ENCODE peak calls at places on chromosomes 5 and 9, in six cellular contexts. A is colonic mucosa, S is testis, L is A673, N is left ventricle myocardium inferior, C is right lobe of liver. Y is an unnamed sample.

GRCh38 chr5:150567031-150567680 is 59.2 kb downstream of the NDST1 start:
- DNase-seq in A (no peak), N (no peak), C (no peak), S (no peak), L (no peak), Y (no peak)

GRCh38 chr9:109012009-109012875 is 1.1 kb downstream of the CTNNAL1 start:
- DNase-seq in N (peak), A (peak), L (peak), S (peak), C (peak), Y (peak)

GRCh38 chr5:87231037-87231808 is 36.5 kb upstream of the RASA1 start:
- DNase-seq in A (no peak), L (no peak), N (no peak), S (peak), C (no peak), Y (no peak)

GRCh38 chr5:132455614-132456115 is 34.9 kb downstream of the IRF1 start:
- DNase-seq in C (no peak), N (no peak), A (no peak), L (no peak), S (no peak), Y (no peak)

GRCh38 chr9:16341176-16341575 is 529.3 kb downstream of the BNC2 start:
- DNase-seq in A (no peak), C (no peak), N (no peak), L (no peak), S (no peak), Y (no peak)

GRCh38 chr5:142719836-142720330 is 34.0 kb upstream of the FGF1 start:
- DNase-seq in C (no peak), N (no peak), A (no peak), S (no peak), L (no peak), Y (no peak)

GRCh38 chr9:31790720-31791119 is 593.7 kb upstream of the ACO1 start:
- DNase-seq in C (no peak), L (no peak), N (no peak), S (no peak), A (no peak), Y (no peak)

GRCh38 chr5:80579050-80579449 is 9.0 kb upstream of the ANKRD34B start:
- DNase-seq in C (no peak), L (no peak), S (no peak), N (no peak), A (no peak), Y (no peak)

GRCh38 chr9:92962846-92963245 is 15.5 kb downstream of the FGD3 start:
- DNase-seq in C (no peak), N (no peak), L (no peak), A (no peak), S (no peak), Y (no peak)

GRCh38 chr5:18052569-18052968 is 418.3 kb downstream of the TAF11L14 start:
- DNase-seq in A (no peak), C (no peak), L (no peak), S (no peak), N (no peak), Y (no peak)

GRCh38 chr9:37919166-37919955 is 15.4 kb upstream of the SLC25A51 start:
- DNase-seq in L (no peak), S (no peak), C (peak), A (no peak), N (no peak), Y (no peak)

GRCh38 chr5:135488727-135489465 is 36.7 kb upstream of the TIFAB start:
- DNase-seq in L (peak), S (no peak), N (no peak), A (no peak), C (no peak), Y (no peak)

GRCh38 chr5:67015577-67016290 is 180.9 kb downstream of the CD180 start:
- DNase-seq in A (no peak), C (no peak), L (no peak), N (no peak), S (no peak), Y (no peak)

GRCh38 chr5:81247441-81247972 is 14.4 kb downstream of the CKMT2 start:
- DNase-seq in A (no peak), L (peak), S (no peak), N (no peak), C (no peak), Y (no peak)

GRCh38 chr5:53116597-53116996 is 7.0 kb upstream of the MOCS2 start:
- DNase-seq in S (no peak), N (no peak), C (no peak), L (no peak), A (no peak), Y (no peak)

GRCh38 chr9:93062364-93062763 is 3.9 kb downstream of the SUSD3 start:
- DNase-seq in N (no peak), A (no peak), S (no peak), C (no peak), L (no peak), Y (no peak)

GRCh38 chr9:117403848-117404247 is 11.0 kb downstream of the ASTN2 start:
- DNase-seq in C (no peak), S (no peak), N (no peak), L (no peak), A (no peak), Y (no peak)

GRCh38 chr5:95835682-95836405 is 13.3 kb upstream of the GLRX start:
- DNase-seq in C (no peak), S (no peak), L (no peak), A (no peak), N (no peak), Y (no peak)

GRCh38 chr5:119009131-119009530 is 20.8 kb upstream of the DTWD2 start:
- DNase-seq in L (no peak), S (no peak), A (no peak), C (no peak), N (no peak), Y (no peak)

GRCh38 chr9:72932669-72933068 is 20.2 kb downstream of the ALDH1A1 start:
- DNase-seq in A (no peak), L (no peak), S (no peak), N (no peak), C (no peak), Y (no peak)

GRCh38 chr5:74538206-74538661 is 102.3 kb downstream of the ENC1 start:
- DNase-seq in N (peak), S (peak), C (peak), A (peak), L (no peak), Y (peak)

GRCh38 chr9:34310205-34310604 is 18.9 kb downstream of the KIF24 start:
- DNase-seq in C (no peak), N (no peak), S (no peak), L (no peak), A (no peak), Y (no peak)

GRCh38 chr5:72273547-72273946 is 46.5 kb downstream of the MRPS27 start:
- DNase-seq in S (no peak), C (no peak), L (no peak), N (no peak), A (no peak), Y (no peak)

GRCh38 chr5:149728303-149728702 is 1.8 kb upstream of the PPARGC1B start:
- DNase-seq in A (peak), C (no peak), S (no peak), L (no peak), N (no peak), Y (no peak)

GRCh38 chr9:120210301-120210700 is 369.7 kb downstream of the CDK5RAP2 start:
- DNase-seq in S (no peak), C (no peak), L (no peak), N (no peak), A (no peak), Y (no peak)
- H3K27ac ChIP-seq in S (no peak), C (no peak), L (no peak), N (no peak), A (no peak), Y (no peak)

GRCh38 chr5:42522783-42523182 is 99.5 kb downstream of the GHR start:
- DNase-seq in L (no peak), N (no peak), A (no peak), S (no peak), C (no peak), Y (no peak)
- H3K4me3 ChIP-seq in L (no peak), N (no peak), A (no peak), S (no peak), C (no peak), Y (no peak)

GRCh38 chr5:27682600-27682999 is 644.2 kb upstream of the CDH9 start:
- DNase-seq in S (peak), C (no peak), N (no peak), A (no peak), L (peak), Y (no peak)
- TF ChIP-seq CTCF in S (no peak), C (no peak), N (no peak), A (no peak), L (peak), Y (no peak)

GRCh38 chr9:95103385-95104087 is 214.0 kb downstream of the FANCC start:
- DNase-seq in C (no peak), L (no peak), S (no peak), N (peak), A (no peak), Y (no peak)
- H3K27ac ChIP-seq in C (no peak), L (no peak), S (no peak), N (peak), A (no peak), Y (no peak)

GRCh38 chr5:177434942-177435738 is 8.7 kb downstream of the GRK6 start:
- DNase-seq in A (no peak), S (no peak), N (no peak), C (no peak), L (no peak), Y (no peak)

GRCh38 chr5:177432905-177433657 is 6.6 kb downstream of the GRK6 start:
- DNase-seq in L (no peak), N (no peak), C (no peak), A (no peak), S (no peak), Y (no peak)

GRCh38 chr5:177432143-177432904 is 5.8 kb downstream of the GRK6 start:
- DNase-seq in L (no peak), C (no peak), N (peak), S (no peak), A (no peak), Y (no peak)

GRCh38 chr5:177434437-177434836 is 8.0 kb downstream of the GRK6 start:
- DNase-seq in S (no peak), L (no peak), N (no peak), A (no peak), C (no peak), Y (no peak)

DNA sequence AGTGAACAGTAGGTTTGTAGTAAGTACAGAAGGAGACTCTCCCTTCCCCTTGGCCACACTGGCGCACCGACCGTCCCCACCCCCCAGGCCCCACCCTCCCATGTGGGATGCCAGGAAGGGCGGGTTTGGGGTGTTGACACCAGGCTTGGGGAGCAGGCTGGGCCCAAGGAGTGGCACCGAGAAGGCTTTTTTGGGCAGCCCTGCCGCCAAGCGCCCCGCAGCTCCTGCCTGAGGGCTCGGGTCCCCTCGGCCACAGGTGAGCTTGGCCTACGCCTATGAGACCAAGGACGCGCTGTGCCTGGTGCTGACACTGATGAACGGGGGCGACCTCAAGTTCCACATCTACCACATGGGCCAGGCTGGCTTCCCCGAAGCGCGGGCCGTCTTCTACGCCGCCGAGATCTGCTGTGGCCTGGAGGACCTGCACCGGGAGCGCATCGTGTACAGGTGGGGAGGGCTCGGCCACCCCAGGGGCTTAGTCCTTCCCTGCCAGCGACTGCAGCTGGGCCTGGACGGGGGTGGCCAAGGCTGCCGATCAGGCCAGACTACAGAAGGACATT is 7.3 kb downstream of the GRK6 start:
- DNase-seq in N (no peak), C (no peak), L (no peak), A (no peak), S (no peak), Y (no peak)
- H3K4me3 ChIP-seq in N (no peak), C (no peak), L (no peak), A (no peak), S (no peak), Y (no peak)

GRCh38 chr9:74285075-74285474 is 212.1 kb upstream of the RORB start:
- DNase-seq in N (no peak), L (peak), A (no peak), C (no peak), S (no peak), Y (no peak)

GRCh38 chr9:74284596-74284995 is 212.5 kb upstream of the RORB start:
- DNase-seq in N (no peak), L (peak), S (no peak), C (no peak), A (no peak), Y (no peak)

GRCh38 chr9:74282526-74283253 is 214.4 kb upstream of the RORB start:
- DNase-seq in C (no peak), N (no peak), L (no peak), S (no peak), A (no peak), Y (no peak)

GRCh38 chr9:74277532-74277931 is 219.6 kb upstream of the RORB start:
- DNase-seq in L (no peak), C (no peak), A (no peak), S (no peak), N (no peak), Y (no peak)

DNA sequence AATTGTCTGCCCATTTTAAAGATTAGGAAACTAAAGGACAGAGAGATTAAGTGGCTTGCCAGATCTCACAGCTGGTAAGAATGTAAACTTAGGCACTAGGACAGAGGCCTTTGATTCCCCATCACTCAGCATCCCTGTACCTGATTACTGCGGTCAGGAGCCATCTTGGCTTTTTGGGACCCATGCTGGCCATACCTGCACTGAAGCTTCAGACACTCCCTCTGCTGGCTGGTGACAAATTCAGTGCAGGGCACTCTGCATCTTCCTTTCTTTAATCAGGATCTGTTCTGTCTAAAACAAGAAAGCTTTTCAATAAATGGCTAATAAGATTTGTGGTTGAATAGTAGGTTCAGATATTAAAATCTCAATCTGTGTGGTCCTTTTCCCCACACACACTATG is 215.5 kb upstream of the RORB start:
- DNase-seq in C (no peak), L (no peak), S (no peak), N (no peak), A (no peak), Y (no peak)
- TF ChIP-seq CTCF in C (peak), L (no peak), S (no peak), N (no peak), A (no peak), Y (no peak)

GRCh38 chr5:55509768-55510522 is 24.8 kb downstream of the PLPP1 start:
- DNase-seq in L (peak), N (no peak), A (peak), C (no peak), S (no peak), Y (no peak)
- H3K27ac ChIP-seq in L (no peak), N (peak), A (peak), C (peak), S (no peak), Y (no peak)

GRCh38 chr9:86134361-86134760 is 35.0 kb upstream of the GOLM1 start:
- DNase-seq in L (no peak), S (no peak), A (no peak), N (no peak), C (no peak), Y (no peak)

DNA sequence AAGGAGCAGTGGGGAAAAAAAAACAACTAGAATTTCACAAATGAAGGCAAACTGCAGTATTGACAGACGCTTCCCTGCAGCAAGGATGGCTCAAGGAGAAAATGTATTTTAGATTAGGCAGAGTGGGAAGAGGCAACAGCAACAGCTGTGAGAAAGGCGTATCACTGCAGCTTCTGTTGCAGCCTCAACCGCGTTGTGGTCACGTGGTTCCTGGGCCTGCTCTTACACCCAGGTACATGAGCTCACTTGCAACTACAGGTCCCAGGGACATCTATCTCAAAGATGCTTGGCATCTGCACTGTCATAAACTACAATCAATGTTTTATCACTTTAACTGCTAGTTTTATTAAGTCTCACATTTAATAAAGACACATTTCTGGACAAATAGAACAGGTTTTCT is 36.0 kb upstream of the GOLM1 start:
- DNase-seq in A (no peak), S (no peak), N (no peak), L (no peak), C (no peak), Y (no peak)
- H3K4me3 ChIP-seq in A (no peak), S (no peak), N (no peak), L (no peak), C (no peak), Y (no peak)